ENCODE peak calls at places on chromosomes 3 and 15, in ten cellular contexts. H is GM10248; P is T-cell; L is IMR-90; Y is cardiac septum; J is cardiac muscle cell; G is hypothalamus; E is Right ventricle myocardium superior; V is stimulated activated CD4-positive, alpha-beta T cell treated with anti-CD3 and anti-CD28 coated beads, Interleukin-4, amount 100 ng/mL, for 1 hour; I is tibial artery. X is an unnamed sample.

GRCh38 chr3:30908466-30909037 is 14.1 kb upstream of the GADL1 start:
- DNase-seq in L (no peak), H (no peak), J (no peak), E (no peak), G (no peak), I (no peak), Y (no peak), V (no peak), P (no peak), X (peak; percentile 93)

GRCh38 chr3:30527720-30528119 is 78.7 kb upstream of the TGFBR2 start:
- DNase-seq in P (no peak), V (no peak), E (no peak), L (no peak), Y (no peak), J (no peak), H (no peak), G (no peak), I (no peak), X (no peak)

GRCh38 chr15:31482122-31482922 is 155.7 kb downstream of the KLF13 start:
- DNase-seq in J (no peak), L (no peak), P (no peak), I (no peak), Y (no peak), G (no peak), H (no peak), E (no peak), V (no peak), X (no peak)

GRCh38 chr15:78018968-78019644 is 58.4 kb downstream of the TBC1D2B start:
- DNase-seq in Y (no peak), V (no peak), G (no peak), P (peak; percentile 9), H (peak; percentile 48), L (no peak), E (no peak), J (peak; percentile 50), I (no peak), X (no peak)

GRCh38 chr3:111924283-111924682 is 54.5 kb upstream of the ABHD10 start:
- DNase-seq in G (no peak), Y (peak; percentile 81), P (no peak), H (no peak), E (peak; percentile 69), J (no peak), I (peak; percentile 75), V (no peak), L (no peak), X (peak; percentile 25)

GRCh38 chr15:66588537-66588936 is 22.7 kb upstream of the LCTL start:
- DNase-seq in J (peak; percentile 48), Y (no peak), L (no peak), G (no peak), I (no peak), H (no peak), E (no peak), V (no peak), P (no peak), X (peak; percentile 13)

GRCh38 chr3:111621535-111621934 is 26.4 kb upstream of the ZBED2 start:
- DNase-seq in V (peak; percentile 37), G (no peak), I (no peak), Y (no peak), L (no peak), E (no peak), H (no peak), P (no peak), J (peak; percentile 28), X (peak; percentile 27)

GRCh38 chr3:161474139-161474538 is 22.5 kb upstream of the OTOL1 start:
- DNase-seq in H (no peak), J (no peak), G (no peak), V (no peak), P (no peak), E (no peak), I (no peak), Y (no peak), L (no peak), X (no peak)

GRCh38 chr3:66452247-66453040 is 48.4 kb downstream of the LRIG1 start:
- DNase-seq in Y (no peak), P (no peak), V (no peak), E (peak; percentile 69), H (no peak), I (peak; percentile 65), J (no peak), G (no peak), L (no peak), X (peak; percentile 9)

GRCh38 chr3:107810195-107811071 is 280.4 kb downstream of the CD47 start:
- DNase-seq in I (no peak), J (no peak), G (no peak), H (no peak), Y (no peak), E (no peak), L (peak; percentile 9), V (no peak), P (no peak), X (no peak)

GRCh38 chr3:191963182-191963581 is 502.2 kb downstream of the PYDC2 start:
- DNase-seq in E (no peak), G (no peak), P (no peak), L (no peak), Y (no peak), I (no peak), V (no peak), J (no peak), H (no peak), X (peak; percentile 74)

GRCh38 chr3:188744166-188744565 is 427.6 kb upstream of the TPRG1 start:
- DNase-seq in E (no peak), Y (no peak), H (no peak), P (no peak), V (no peak), J (no peak), I (no peak), G (no peak), L (no peak), X (no peak)

GRCh38 chr15:48469681-48470080 is 138.5 kb downstream of the DUT start:
- DNase-seq in J (no peak), L (no peak), H (no peak), P (no peak), E (no peak), I (no peak), V (no peak), Y (no peak), G (no peak), X (no peak)

GRCh38 chr15:52011711-52012144 is 7.3 kb upstream of the MAPK6 start:
- DNase-seq in H (no peak), E (no peak), J (peak; percentile 6), L (no peak), P (no peak), V (no peak), I (no peak), G (no peak), Y (no peak), X (peak; percentile 32)

GRCh38 chr3:125356140-125357026 is 18.7 kb downstream of the ZNF148 start:
- DNase-seq in G (no peak), V (no peak), L (no peak), Y (no peak), I (no peak), P (no peak), J (no peak), E (no peak), H (no peak), X (no peak)

GRCh38 chr3:84820906-84821305 is 137.9 kb upstream of the CADM2 start:
- DNase-seq in P (no peak), E (no peak), V (no peak), L (no peak), I (no peak), G (no peak), Y (no peak), J (no peak), H (no peak), X (no peak)

GRCh38 chr15:74368121-74368520 is 675 bp upstream of the CYP11A1 start:
- DNase-seq in P (no peak), L (no peak), J (no peak), Y (peak; percentile 39), I (no peak), V (no peak), H (peak; percentile 4), E (no peak), G (no peak), X (no peak)

GRCh38 chr3:168249539-168250414 is 154.1 kb upstream of the GOLIM4 start:
- DNase-seq in J (peak; percentile 92), I (peak; percentile 55), V (peak; percentile 1), Y (peak; percentile 79), E (peak; percentile 87), G (peak; percentile 60), L (peak; percentile 63), P (no peak), H (peak; percentile 87), X (peak; percentile 97)

GRCh38 chr3:106560451-106560966 is 691.7 kb upstream of the CBLB start:
- DNase-seq in P (no peak), J (no peak), E (no peak), Y (no peak), G (no peak), V (no peak), I (no peak), L (peak; percentile 71), H (no peak), X (no peak)

GRCh38 chr3:134768116-134768515 is 26.9 kb upstream of the EPHB1 start:
- DNase-seq in G (no peak), I (no peak), L (no peak), P (no peak), H (no peak), V (no peak), Y (no peak), J (no peak), E (no peak), X (no peak)

GRCh38 chr15:29685156-29686078 is 136.9 kb downstream of the TJP1 start:
- DNase-seq in G (no peak), V (no peak), E (no peak), J (no peak), I (no peak), Y (no peak), P (no peak), L (peak; percentile 79), H (no peak), X (no peak)

GRCh38 chr3:121660356-121661171 is at the start of gene HCLS1:
- DNase-seq in L (no peak), V (peak; percentile 60), J (no peak), I (peak; percentile 47), H (peak; percentile 77), E (peak; percentile 69), G (no peak), P (peak; percentile 72), Y (peak; percentile 90), X (no peak)

GRCh38 chr3:32326791-32327190 is 64.9 kb upstream of the CMTM7 start:
- DNase-seq in P (no peak), Y (no peak), E (no peak), V (no peak), I (no peak), J (no peak), H (no peak), L (no peak), G (no peak), X (no peak)